ENCODE peak calls at places on chromosome 3, in seven cellular contexts. A, R, G, P, H, W and S are unnamed samples.

GRCh38 chr3:71694358-71694999 is 30.7 kb downstream of the EIF4E3 start:
- DNase-seq in A (no peak), R (peak; percentile 96), P (no peak), G (no peak), H (peak; percentile 62), W (peak; percentile 34), S (no peak)

GRCh38 chr3:4395448-4395847 is 71.6 kb downstream of the SUMF1 start:
- DNase-seq in G (no peak), R (peak; percentile 19), P (no peak), A (no peak), H (no peak), W (no peak), S (no peak)

GRCh38 chr3:189941125-189941524 is 179.6 kb downstream of the P3H2 start:
- DNase-seq in A (no peak), W (peak; percentile 30), R (no peak), H (no peak), P (no peak), G (no peak), S (peak; percentile 32)

GRCh38 chr3:184562875-184563568 is 1.4 kb downstream of the EPHB3 start:
- DNase-seq in A (no peak), W (no peak), P (no peak), H (no peak), R (peak; percentile 22), G (no peak), S (no peak)

GRCh38 chr3:189103208-189103607 is 68.6 kb upstream of the TPRG1 start:
- DNase-seq in H (no peak), P (no peak), A (no peak), G (no peak), R (no peak), W (no peak), S (no peak)

GRCh38 chr3:89565098-89565497 is 457.7 kb downstream of the EPHA3 start:
- DNase-seq in R (peak; percentile 50), W (no peak), P (no peak), A (no peak), G (no peak), H (no peak), S (no peak)

GRCh38 chr3:159765025-159765859 is 223.4 kb upstream of the IL12A start:
- DNase-seq in G (peak; percentile 56), H (peak; percentile 94), W (peak; percentile 67), A (peak; percentile 96), R (peak; percentile 98), P (no peak), S (peak; percentile 12)

GRCh38 chr3:2390926-2391532 is 292.4 kb downstream of the CNTN4 start:
- DNase-seq in H (no peak), W (no peak), R (no peak), G (no peak), A (no peak), P (no peak), S (no peak)

GRCh38 chr3:173402656-173403055 is 5.1 kb downstream of the NLGN1 start:
- DNase-seq in H (no peak), G (no peak), P (no peak), A (no peak), R (no peak), W (no peak), S (no peak)

GRCh38 chr3:150744041-150745026 is 18.6 kb downstream of the SIAH2 start:
- DNase-seq in A (no peak), R (no peak), H (no peak), P (no peak), W (no peak), G (no peak), S (peak; percentile 81)
- H3K27ac ChIP-seq in A (peak overlapping the region; percentile 63), R (no peak overlapping the region), H (no peak overlapping the region), P (no peak overlapping the region), W (no peak overlapping the region), G (no peak overlapping the region), S (peak overlapping the region; percentile 3)

GRCh38 chr3:127961124-127961523 is 46.1 kb downstream of the KBTBD12 start:
- DNase-seq in P (no peak), W (no peak), G (no peak), R (no peak), A (no peak), H (no peak), S (no peak)
- H3K4me1 ChIP-seq in P (no peaks in the 10 kb centered on the region), W (no peaks in the 10 kb centered on the region), G (no peaks in the 10 kb centered on the region), R (no peaks in the 10 kb centered on the region), A (no peaks in the 10 kb centered on the region), H (peaks cover 4% of the 10 kb centered on the region), S (no peaks in the 10 kb centered on the region)

GRCh38 chr3:38086496-38086895 is 47.5 kb downstream of the DLEC1 start:
- DNase-seq in W (no peak), H (no peak), A (no peak), R (no peak), G (no peak), P (no peak), S (no peak)

GRCh38 chr3:38088126-38088525 is 48.8 kb downstream of the ACAA1 start:
- DNase-seq in W (no peak), H (no peak), P (no peak), R (no peak), A (no peak), G (no peak), S (no peak)

GRCh38 chr3:38084969-38085942 is 46.2 kb downstream of the DLEC1 start:
- DNase-seq in R (no peak), H (no peak), W (no peak), P (no peak), G (no peak), A (no peak), S (no peak)

GRCh38 chr3:38085943-38086324 is 46.9 kb downstream of the DLEC1 start:
- DNase-seq in P (no peak), G (no peak), W (no peak), H (no peak), R (no peak), A (no peak), S (no peak)

DNA sequence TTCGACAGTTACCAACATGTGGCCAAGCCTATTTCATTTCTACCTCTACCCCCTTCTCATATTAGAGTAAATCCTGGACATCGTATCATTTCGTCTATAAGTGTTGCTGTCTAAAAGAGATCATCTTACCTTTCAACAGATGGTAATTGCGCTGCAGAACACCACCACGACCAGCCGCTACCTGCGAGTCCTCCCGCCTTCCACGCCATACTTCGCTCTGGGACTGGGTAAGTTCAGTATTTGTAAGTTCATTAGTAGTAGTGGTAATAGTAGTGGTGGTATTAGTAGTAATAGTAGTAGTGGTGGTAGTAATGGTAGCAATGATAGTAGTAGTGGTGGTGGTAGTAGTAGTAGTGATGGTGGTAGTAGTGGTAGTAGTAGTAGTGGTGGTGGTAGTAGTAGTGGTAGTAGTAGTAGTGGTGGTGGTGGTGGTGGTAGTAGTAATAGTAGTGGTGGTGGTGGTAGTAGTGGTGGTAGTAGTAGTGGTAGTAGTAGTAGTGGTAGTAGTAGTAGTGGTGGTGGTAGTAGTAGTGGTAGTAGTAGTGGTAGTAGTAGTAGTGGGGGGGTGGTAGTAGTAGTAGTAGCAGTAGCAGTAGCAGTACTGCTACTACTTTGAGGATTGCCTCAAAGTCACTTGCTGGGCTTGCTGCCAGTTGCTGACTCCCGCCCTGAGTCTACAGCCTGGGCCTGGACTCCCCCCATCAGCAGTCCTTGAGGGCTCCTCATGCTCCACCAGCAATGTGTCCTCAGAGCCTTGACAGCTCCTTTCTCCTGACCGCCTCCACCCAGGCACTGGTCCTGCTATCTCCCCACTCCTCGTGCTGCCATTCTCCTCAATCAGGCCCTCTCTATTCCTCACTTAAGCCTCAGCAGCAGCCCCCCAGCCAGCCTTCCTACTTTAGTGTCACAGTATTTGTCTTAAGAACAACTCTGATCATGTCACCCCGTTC is 45.3 kb downstream of the DLEC1 start:
- DNase-seq in R (peak; percentile 19), A (no peak), P (peak; percentile 35), W (no peak), H (peak; percentile 6), G (no peak), S (peak; percentile 20)
- H3K27ac ChIP-seq in R (no peak overlapping the region), A (no peak overlapping the region), P (no peak overlapping the region), W (no peak overlapping the region), H (no peak overlapping the region), G (no peak overlapping the region), S (no peak overlapping the region)

GRCh38 chr3:122100591-122101491 is 45.7 kb downstream of the CD86 start:
- DNase-seq in P (no peak), A (no peak), G (no peak), H (no peak), R (no peak), W (no peak), S (peak; percentile 22)
- H3K4me1 ChIP-seq in P (peaks cover 5% of the 10 kb centered on the region), A (no peaks in the 10 kb centered on the region), G (peaks cover 11% of the 10 kb centered on the region), H (no peaks in the 10 kb centered on the region), R (no peaks in the 10 kb centered on the region), W (no peaks in the 10 kb centered on the region), S (no peaks in the 10 kb centered on the region)

GRCh38 chr3:141738636-141739363 is 702 bp downstream of the RNF7 start:
- DNase-seq in R (peak; percentile 64), P (no peak), H (peak; percentile 44), W (peak; percentile 81), G (no peak), A (no peak), S (peak; percentile 84)

GRCh38 chr3:141737828-141738635 is at the start of gene RNF7:
- DNase-seq in G (peak; percentile 96), H (peak; percentile 97), W (peak; percentile 94), P (peak; percentile 96), R (peak; percentile 93), A (peak; percentile 96), S (peak; percentile 96)

GRCh38 chr3:141739731-141740130 is 1.6 kb downstream of the RNF7 start:
- DNase-seq in H (no peak), P (no peak), G (no peak), W (no peak), R (no peak), A (no peak), S (no peak)

GRCh38 chr3:141743305-141743704 is 5.2 kb downstream of the RNF7 start:
- DNase-seq in G (no peak), W (no peak), R (no peak), P (no peak), H (no peak), A (no peak), S (no peak)

GRCh38 chr3:141740349-141740748 is 2.3 kb downstream of the RNF7 start:
- DNase-seq in R (no peak), G (no peak), W (no peak), P (no peak), H (no peak), A (no peak), S (peak; percentile 90)
- H3K27ac ChIP-seq in R (no peak overlapping the region), G (no peak overlapping the region), W (peak overlapping the region; percentile 99), P (no peak overlapping the region), H (no peak overlapping the region), A (peak overlapping the region; percentile 97), S (no peak overlapping the region)

DNA sequence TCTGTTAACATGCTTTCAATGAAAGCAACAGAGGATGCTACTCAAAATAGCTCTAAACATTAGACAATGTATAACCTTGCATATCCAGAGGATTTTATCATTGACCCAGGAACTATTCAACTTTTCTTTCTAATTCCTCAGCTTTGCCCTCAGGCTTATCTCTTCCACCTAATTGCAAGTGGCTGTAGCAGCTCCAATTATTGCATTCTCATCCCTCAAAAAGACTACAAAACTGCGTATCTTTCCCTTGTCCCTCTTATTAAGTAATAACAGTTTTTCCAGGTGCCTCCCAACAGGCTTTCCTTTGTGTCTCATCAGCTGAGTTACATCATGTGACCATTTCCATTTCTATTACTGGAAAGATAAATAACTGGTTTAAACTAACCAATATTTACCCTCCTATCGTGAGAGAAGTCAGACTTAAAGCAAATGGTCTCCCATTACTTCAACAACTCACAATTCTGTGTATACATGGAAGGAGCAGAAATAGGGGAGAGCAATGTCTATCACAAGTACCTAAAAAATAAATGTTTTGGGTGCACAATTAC is 78.0 kb upstream of the MBNL1 start:
- DNase-seq in A (no peak), R (no peak), W (no peak), G (no peak), P (no peak), H (no peak), S (no peak)
- H3K4me1 ChIP-seq in A (peaks cover 6% of the 10 kb centered on the region), R (no peaks in the 10 kb centered on the region), W (no peaks in the 10 kb centered on the region), G (no peaks in the 10 kb centered on the region), P (peaks cover 45% of the 10 kb centered on the region), H (no peaks in the 10 kb centered on the region), S (no peaks in the 10 kb centered on the region)